ENCODE peak calls at places on chromosome 7, in five cellular contexts. One of them, this sample, is unnamed.

GRCh38 chr7:23298141-23298851 is 843 bp upstream of the MALSU1 start:
- DNase-seq in sigmoid colon: no peak
- DNase-seq in psoas muscle: no peak
- DNase-seq in breast epithelium: peak; percentile 66
- DNase-seq in RWPE2: no peak
- DNase-seq in this sample: no peak

GRCh38 chr7:151748733-151749132 is 128.2 kb downstream of the PRKAG2 start:
- DNase-seq in sigmoid colon: no peak
- DNase-seq in psoas muscle: peak; percentile 24
- DNase-seq in breast epithelium: no peak
- DNase-seq in RWPE2: no peak
- DNase-seq in this sample: no peak

GRCh38 chr7:105191329-105191728 is 177.3 kb downstream of the KMT2E start:
- DNase-seq in sigmoid colon: no peak
- DNase-seq in psoas muscle: no peak
- DNase-seq in breast epithelium: no peak
- DNase-seq in RWPE2: no peak
- DNase-seq in this sample: no peak

GRCh38 chr7:104793066-104793465 is 220.9 kb upstream of the KMT2E start:
- DNase-seq in sigmoid colon: no peak
- DNase-seq in psoas muscle: no peak
- DNase-seq in breast epithelium: no peak
- DNase-seq in RWPE2: no peak
- DNase-seq in this sample: no peak

GRCh38 chr7:25347360-25347759 is 119.1 kb upstream of the NPVF start:
- DNase-seq in sigmoid colon: no peak
- DNase-seq in psoas muscle: no peak
- DNase-seq in breast epithelium: no peak
- DNase-seq in RWPE2: no peak
- DNase-seq in this sample: no peak

GRCh38 chr7:130896898-130897514 is 163.0 kb upstream of the KLF14 start:
- DNase-seq in sigmoid colon: peak; percentile 81
- DNase-seq in psoas muscle: peak; percentile 89
- DNase-seq in breast epithelium: no peak
- DNase-seq in RWPE2: no peak
- DNase-seq in this sample: peak; percentile 82

GRCh38 chr7:4227105-4228010 is 454.7 kb upstream of the FOXK1 start:
- DNase-seq in sigmoid colon: no peak
- DNase-seq in psoas muscle: peak; percentile 15
- DNase-seq in breast epithelium: no peak
- DNase-seq in RWPE2: no peak
- DNase-seq in this sample: no peak

GRCh38 chr7:92636018-92636560 is 45.9 kb upstream of the FAM133B start:
- DNase-seq in sigmoid colon: no peak
- DNase-seq in psoas muscle: no peak
- DNase-seq in breast epithelium: no peak
- DNase-seq in RWPE2: no peak
- DNase-seq in this sample: no peak

GRCh38 chr7:135291809-135292253 is 58.2 kb downstream of the STRA8 start:
- DNase-seq in sigmoid colon: no peak
- DNase-seq in psoas muscle: no peak
- DNase-seq in breast epithelium: no peak
- DNase-seq in RWPE2: peak; percentile 94
- DNase-seq in this sample: no peak

GRCh38 chr7:107045980-107046379 is 1.5 kb downstream of the PRKAR2B start:
- DNase-seq in sigmoid colon: no peak
- DNase-seq in psoas muscle: no peak
- DNase-seq in breast epithelium: no peak
- DNase-seq in RWPE2: no peak
- DNase-seq in this sample: no peak

GRCh38 chr7:37432240-37432917 is 16.3 kb downstream of the ELMO1 start:
- DNase-seq in sigmoid colon: no peak
- DNase-seq in psoas muscle: no peak
- DNase-seq in breast epithelium: no peak
- DNase-seq in RWPE2: no peak
- DNase-seq in this sample: no peak
- H3K27ac ChIP-seq in sigmoid colon: no peak overlapping the region
- H3K27ac ChIP-seq in psoas muscle: no peak overlapping the region
- H3K27ac ChIP-seq in breast epithelium: no peak overlapping the region
- H3K27ac ChIP-seq in RWPE2: no peak overlapping the region
- H3K27ac ChIP-seq in this sample: no peak overlapping the region

DNA sequence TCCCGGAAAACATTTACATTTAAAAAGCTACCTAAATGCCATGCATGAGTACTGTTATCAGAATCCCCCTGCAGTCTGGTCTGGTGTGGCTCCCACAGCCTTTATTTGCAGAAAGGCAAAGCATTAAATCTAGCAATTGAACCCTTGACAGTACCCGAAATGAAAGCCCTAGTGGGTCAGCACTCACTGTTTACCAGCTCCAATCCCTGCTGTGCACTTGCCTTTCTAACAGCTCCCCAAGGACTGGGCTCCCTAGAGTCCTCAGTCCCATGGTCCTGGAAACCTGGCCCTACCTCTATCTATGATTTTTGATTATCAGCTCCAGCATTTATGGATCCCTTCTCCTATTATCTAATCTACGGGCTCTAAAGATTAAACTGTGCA is 1.9 kb upstream of the MACC1 start:
- DNase-seq in sigmoid colon: no peak
- DNase-seq in psoas muscle: no peak
- DNase-seq in breast epithelium: no peak
- DNase-seq in RWPE2: no peak
- DNase-seq in this sample: no peak
- H3K27ac ChIP-seq in sigmoid colon: peak overlapping the region; percentile 23
- H3K27ac ChIP-seq in psoas muscle: no peak overlapping the region
- H3K27ac ChIP-seq in breast epithelium: peak overlapping the region; percentile 81
- H3K27ac ChIP-seq in RWPE2: no peak overlapping the region
- H3K27ac ChIP-seq in this sample: no peak overlapping the region

GRCh38 chr7:73829921-73830617 is 727 bp upstream of the CLDN4 start:
- DNase-seq in sigmoid colon: no peak
- DNase-seq in psoas muscle: no peak
- DNase-seq in breast epithelium: no peak
- DNase-seq in RWPE2: no peak
- DNase-seq in this sample: no peak
- H3K27ac ChIP-seq in sigmoid colon: peak overlapping the region; percentile 22
- H3K27ac ChIP-seq in psoas muscle: no peak overlapping the region
- H3K27ac ChIP-seq in breast epithelium: peak overlapping the region; percentile 95
- H3K27ac ChIP-seq in RWPE2: peak overlapping the region; percentile 65
- H3K27ac ChIP-seq in this sample: no peak overlapping the region

DNA sequence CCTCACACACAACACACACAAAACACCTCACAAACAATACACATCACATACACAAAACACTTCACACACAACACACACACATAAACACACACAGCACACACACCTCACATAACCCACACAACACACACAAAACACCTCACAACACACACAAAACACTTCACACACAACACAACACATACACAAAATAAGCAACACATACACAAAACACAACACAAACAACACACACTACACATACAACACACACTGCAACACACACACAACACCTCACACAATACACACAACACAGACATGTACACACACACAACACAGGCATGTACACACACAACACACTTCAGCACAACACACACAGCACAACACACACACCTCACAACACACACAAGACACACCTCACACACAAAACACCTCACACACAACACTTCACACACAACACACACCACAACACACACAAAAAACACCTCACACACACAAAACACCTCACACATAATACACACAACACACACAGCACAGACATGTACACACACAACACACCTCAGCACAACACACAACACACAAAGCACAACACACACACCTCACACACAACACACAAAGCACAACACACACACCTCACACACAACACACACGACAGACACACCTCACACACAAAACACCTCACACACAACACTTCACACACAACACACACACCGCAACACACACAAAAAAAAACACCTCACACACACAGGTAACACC is 107.5 kb downstream of the TNS3 start:
- DNase-seq in sigmoid colon: no peak
- DNase-seq in psoas muscle: no peak
- DNase-seq in breast epithelium: no peak
- DNase-seq in RWPE2: no peak
- DNase-seq in this sample: no peak
- H3K27ac ChIP-seq in sigmoid colon: no peak overlapping the region
- H3K27ac ChIP-seq in psoas muscle: peak overlapping the region; percentile 88
- H3K27ac ChIP-seq in breast epithelium: peak overlapping the region; percentile 81
- H3K27ac ChIP-seq in RWPE2: peak overlapping the region; percentile 25
- H3K27ac ChIP-seq in this sample: no peak overlapping the region

GRCh38 chr7:82049442-82049841 is 279.6 kb upstream of the HGF start:
- DNase-seq in sigmoid colon: no peak
- DNase-seq in psoas muscle: no peak
- DNase-seq in breast epithelium: no peak
- DNase-seq in RWPE2: no peak
- DNase-seq in this sample: no peak

GRCh38 chr7:82050134-82050533 is 280.3 kb upstream of the HGF start:
- DNase-seq in sigmoid colon: no peak
- DNase-seq in psoas muscle: no peak
- DNase-seq in breast epithelium: no peak
- DNase-seq in RWPE2: no peak
- DNase-seq in this sample: no peak

GRCh38 chr7:82053453-82054032 is 283.7 kb upstream of the HGF start:
- DNase-seq in sigmoid colon: no peak
- DNase-seq in psoas muscle: no peak
- DNase-seq in breast epithelium: no peak
- DNase-seq in RWPE2: no peak
- DNase-seq in this sample: no peak

GRCh38 chr7:82051641-82052040 is 281.8 kb upstream of the HGF start:
- DNase-seq in sigmoid colon: no peak
- DNase-seq in psoas muscle: no peak
- DNase-seq in breast epithelium: no peak
- DNase-seq in RWPE2: no peak
- DNase-seq in this sample: no peak

DNA sequence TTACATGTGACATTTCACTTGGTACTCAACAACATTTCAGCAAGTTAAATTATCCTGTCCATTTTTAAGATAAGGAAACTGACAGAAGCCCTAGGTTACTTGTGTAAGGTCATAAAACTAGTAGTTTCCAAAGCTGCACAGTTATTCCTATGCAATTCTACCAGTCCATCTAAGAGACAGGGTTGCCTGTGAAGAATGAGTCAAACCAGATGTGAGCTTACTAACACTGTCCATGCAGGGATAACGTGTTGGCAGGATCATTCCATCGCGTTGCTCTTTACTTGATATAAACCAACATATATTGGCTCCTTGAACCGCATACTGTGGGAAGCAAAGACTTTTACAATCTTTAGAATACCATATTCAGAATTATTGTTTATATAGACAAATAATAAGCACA is 280.9 kb upstream of the HGF start:
- DNase-seq in sigmoid colon: no peak
- DNase-seq in psoas muscle: no peak
- DNase-seq in breast epithelium: no peak
- DNase-seq in RWPE2: no peak
- DNase-seq in this sample: no peak
- H3K27ac ChIP-seq in sigmoid colon: peak overlapping the region; percentile 65
- H3K27ac ChIP-seq in psoas muscle: no peak overlapping the region
- H3K27ac ChIP-seq in breast epithelium: no peak overlapping the region
- H3K27ac ChIP-seq in RWPE2: no peak overlapping the region
- H3K27ac ChIP-seq in this sample: no peak overlapping the region

DNA sequence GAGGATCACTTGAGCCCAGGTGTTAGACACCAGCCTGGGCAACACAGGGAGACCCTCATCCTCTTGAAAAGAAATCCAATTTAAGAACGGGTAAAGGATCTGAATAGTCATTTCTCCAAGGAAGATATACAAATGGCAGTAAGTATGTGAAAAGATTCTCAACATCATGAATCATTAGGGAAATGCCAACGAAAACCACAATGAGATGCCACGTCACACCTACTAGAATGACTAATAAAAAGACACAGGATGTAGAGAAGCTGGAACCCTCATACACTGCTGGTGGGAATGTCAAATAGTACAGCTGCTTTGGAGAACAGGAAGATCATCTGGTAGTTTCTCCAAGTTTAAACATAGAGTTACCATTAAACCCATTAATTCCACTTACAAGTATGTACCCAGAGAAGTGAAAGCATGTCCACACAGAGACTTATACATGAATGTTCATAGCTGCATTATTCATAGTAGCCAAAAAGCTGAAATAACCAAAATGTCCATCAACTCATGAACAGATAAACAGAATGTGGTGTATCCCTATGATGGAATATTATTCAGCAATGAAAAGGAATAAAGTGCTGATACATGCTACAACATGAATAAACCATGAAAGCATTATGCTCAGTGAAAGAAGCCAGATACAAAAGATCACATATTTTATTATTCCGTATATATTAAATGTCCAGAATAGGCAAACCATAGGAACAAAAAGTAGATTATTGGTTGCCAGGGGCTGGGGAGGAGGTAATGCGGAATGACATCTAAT is 13.1 kb upstream of the ZMIZ2 start:
- DNase-seq in sigmoid colon: no peak
- DNase-seq in psoas muscle: no peak
- DNase-seq in breast epithelium: no peak
- DNase-seq in RWPE2: no peak
- DNase-seq in this sample: no peak
- H3K27ac ChIP-seq in sigmoid colon: no peak overlapping the region
- H3K27ac ChIP-seq in psoas muscle: no peak overlapping the region
- H3K27ac ChIP-seq in breast epithelium: no peak overlapping the region
- H3K27ac ChIP-seq in RWPE2: peak overlapping the region; percentile 98
- H3K27ac ChIP-seq in this sample: no peak overlapping the region

GRCh38 chr7:50307368-50308012 is 3.0 kb downstream of the IKZF1 start:
- DNase-seq in sigmoid colon: no peak
- DNase-seq in psoas muscle: no peak
- DNase-seq in breast epithelium: no peak
- DNase-seq in RWPE2: no peak
- DNase-seq in this sample: no peak

GRCh38 chr7:50310361-50310760 is 5.8 kb downstream of the IKZF1 start:
- DNase-seq in sigmoid colon: no peak
- DNase-seq in psoas muscle: no peak
- DNase-seq in breast epithelium: no peak
- DNase-seq in RWPE2: no peak
- DNase-seq in this sample: no peak

GRCh38 chr7:50308301-50309129 is 4.0 kb downstream of the IKZF1 start:
- DNase-seq in sigmoid colon: peak; percentile 54
- DNase-seq in psoas muscle: no peak
- DNase-seq in breast epithelium: no peak
- DNase-seq in RWPE2: no peak
- DNase-seq in this sample: no peak

GRCh38 chr7:50309736-50310135 is 5.2 kb downstream of the IKZF1 start:
- DNase-seq in sigmoid colon: no peak
- DNase-seq in psoas muscle: no peak
- DNase-seq in breast epithelium: no peak
- DNase-seq in RWPE2: no peak
- DNase-seq in this sample: no peak

GRCh38 chr7:50309130-50309478 is 4.6 kb downstream of the IKZF1 start:
- DNase-seq in sigmoid colon: no peak
- DNase-seq in psoas muscle: no peak
- DNase-seq in breast epithelium: no peak
- DNase-seq in RWPE2: no peak
- DNase-seq in this sample: no peak
- H3K27ac ChIP-seq in sigmoid colon: no peak overlapping the region
- H3K27ac ChIP-seq in psoas muscle: no peak overlapping the region
- H3K27ac ChIP-seq in breast epithelium: peak overlapping the region; percentile 44
- H3K27ac ChIP-seq in RWPE2: no peak overlapping the region
- H3K27ac ChIP-seq in this sample: no peak overlapping the region

GRCh38 chr7:101233907-101234547 is 3.6 kb downstream of the CLDN15 start:
- DNase-seq in sigmoid colon: no peak
- DNase-seq in psoas muscle: no peak
- DNase-seq in breast epithelium: no peak
- DNase-seq in RWPE2: no peak
- DNase-seq in this sample: no peak
- H3K27ac ChIP-seq in sigmoid colon: no peak overlapping the region
- H3K27ac ChIP-seq in psoas muscle: no peak overlapping the region
- H3K27ac ChIP-seq in breast epithelium: no peak overlapping the region
- H3K27ac ChIP-seq in RWPE2: no peak overlapping the region
- H3K27ac ChIP-seq in this sample: no peak overlapping the region

GRCh38 chr7:32336726-32337125 is 153.5 kb downstream of the LSM5 start:
- DNase-seq in sigmoid colon: no peak
- DNase-seq in psoas muscle: no peak
- DNase-seq in breast epithelium: no peak
- DNase-seq in RWPE2: no peak
- DNase-seq in this sample: no peak
- H3K27ac ChIP-seq in sigmoid colon: no peak overlapping the region
- H3K27ac ChIP-seq in psoas muscle: no peak overlapping the region
- H3K27ac ChIP-seq in breast epithelium: no peak overlapping the region
- H3K27ac ChIP-seq in RWPE2: peak overlapping the region; percentile 63
- H3K27ac ChIP-seq in this sample: no peak overlapping the region

This sample was measured in substantia nigra.